ENCODE peak calls at places on chromosomes 2 and 18, in five cellular contexts. T is K562, V is HCT116, F is HepG2, O is SK-N-SH. N is an unnamed sample.
A peak's percentile ranks its signal among the peaks of the same experiment; 100 is the strongest.

GRCh38 chr18:13511961-13512572 is 214.3 kb downstream of the FAM210A start:
- DNase-seq in T (no peak), V (no peak), F (no peak), O (no peak), N (no peak)

GRCh38 chr2:113060396-113060795 is 1.4 kb downstream of the IL36RN start:
- DNase-seq in T (no peak), V (no peak), F (no peak), O (no peak), N (no peak)

GRCh38 chr2:128446866-128447537 is 128.3 kb upstream of the HS6ST1 start:
- DNase-seq in T (no peak), V (no peak), F (no peak), O (no peak), N (no peak)

GRCh38 chr2:41856946-41857345 is 190.9 kb upstream of the PKDCC start:
- DNase-seq in T (no peak), V (no peak), F (no peak), O (no peak), N (no peak)

GRCh38 chr18:38019292-38019691 is 453.7 kb upstream of the CELF4 start:
- DNase-seq in T (no peak), V (no peak), F (no peak), O (no peak), N (no peak)

GRCh38 chr2:208556954-208557601 is 150.5 kb downstream of the PTH2R start:
- DNase-seq in T (peak; percentile 23), V (no peak), F (no peak), O (peak; percentile 64), N (no peak)

GRCh38 chr2:151102196-151102692 is 159.4 kb downstream of the RBM43 start:
- DNase-seq in T (no peak), V (no peak), F (no peak), O (peak; percentile 28), N (no peak)

GRCh38 chr2:178295115-178295514 is 100.8 kb downstream of the OSBPL6 start:
- DNase-seq in T (no peak), V (no peak), F (no peak), O (no peak), N (no peak)

GRCh38 chr2:160271166-160272086 is 71.4 kb upstream of the ITGB6 start:
- DNase-seq in T (no peak), V (no peak), F (no peak), O (no peak), N (no peak)

GRCh38 chr2:134410831-134411231 is 157.0 kb downstream of the MGAT5 start:
- DNase-seq in T (no peak), V (no peak), F (no peak), O (no peak), N (no peak)

GRCh38 chr2:202932425-202933138 is 20.5 kb downstream of the CARF start:
- DNase-seq in T (no peak), V (no peak), F (no peak), O (no peak), N (no peak)

GRCh38 chr18:25650201-25650941 is 298.4 kb upstream of the ZNF521 start:
- DNase-seq in T (no peak), V (no peak), F (peak; percentile 67), O (no peak), N (no peak)

GRCh38 chr2:80499095-80499494 is 194.5 kb upstream of the LRRTM1 start:
- DNase-seq in T (no peak), V (peak; percentile 6), F (peak; percentile 18), O (peak; percentile 30), N (peak; percentile 11)

GRCh38 chr2:191481305-191482075 is 196.4 kb upstream of the NABP1 start:
- DNase-seq in T (no peak), V (no peak), F (no peak), O (no peak), N (no peak)

GRCh38 chr18:74518456-74519315 is 15.6 kb upstream of the CNDP1 start:
- DNase-seq in T (no peak), V (no peak), F (no peak), O (no peak), N (no peak)

GRCh38 chr2:240133401-240133800 is 2.7 kb downstream of the COPS9 start:
- DNase-seq in T (no peak), V (no peak), F (no peak), O (no peak), N (no peak)

GRCh38 chr2:240405133-240405532 is 30.3 kb upstream of the GPC1 start:
- DNase-seq in T (no peak), V (no peak), F (no peak), O (no peak), N (no peak)

GRCh38 chr18:62898359-62898758 is 183.0 kb downstream of the PHLPP1 start:
- DNase-seq in T (no peak), V (no peak), F (peak; percentile 35), O (no peak), N (no peak)

GRCh38 chr2:28296904-28297303 is 95.8 kb upstream of the FOSL2 start:
- DNase-seq in T (no peak), V (peak; percentile 31), F (no peak), O (no peak), N (no peak)

GRCh38 chr2:206267567-206267966 is 6.9 kb upstream of the ZDBF2 start:
- DNase-seq in T (no peak), V (no peak), F (no peak), O (no peak), N (no peak)

GRCh38 chr2:172996387-172996961 is 79.2 kb upstream of the MAP3K20 start:
- DNase-seq in T (no peak), V (no peak), F (no peak), O (no peak), N (no peak)

GRCh38 chr2:48406950-48407349 is 123.0 kb upstream of the STON1 start:
- DNase-seq in T (no peak), V (no peak), F (peak; percentile 19), O (no peak), N (no peak)

GRCh38 chr2:199339826-199340605 is 117.7 kb downstream of the SATB2 start:
- DNase-seq in T (no peak), V (no peak), F (no peak), O (no peak), N (no peak)

GRCh38 chr18:3392467-3392855 is 57.5 kb upstream of the TGIF1 start:
- DNase-seq in T (no peak), V (no peak), F (no peak), O (no peak), N (no peak)

GRCh38 chr2:226561962-226562361 is 237.7 kb downstream of the IRS1 start:
- DNase-seq in T (no peak), V (no peak), F (peak; percentile 21), O (no peak), N (no peak)

GRCh38 chr18:61591200-61591719 is 258.0 kb downstream of the CDH20 start:
- DNase-seq in T (no peak), V (no peak), F (no peak), O (no peak), N (no peak)

GRCh38 chr2:43832457-43832856 is 6.2 kb downstream of the ABCG5 start:
- DNase-seq in T (no peak), V (no peak), F (no peak), O (no peak), N (peak; percentile 33)

GRCh38 chr2:30230479-30230854 is 867 bp upstream of the LBH start:
- DNase-seq in T (peak; percentile 62), V (no peak), F (no peak), O (peak; percentile 80), N (no peak)

GRCh38 chr2:198880986-198881385 is 576.8 kb downstream of the SATB2 start:
- DNase-seq in T (no peak), V (no peak), F (no peak), O (no peak), N (no peak)

GRCh38 chr18:26747131-26747475 is 118.4 kb downstream of the AQP4 start:
- DNase-seq in T (no peak), V (no peak), F (no peak), O (no peak), N (no peak)

GRCh38 chr2:9135804-9136558 is 70.6 kb upstream of the ASAP2 start:
- DNase-seq in T (no peak), V (no peak), F (no peak), O (no peak), N (no peak)

GRCh38 chr18:52150050-52150449 is 189.9 kb upstream of the DCC start:
- DNase-seq in T (no peak), V (no peak), F (no peak), O (no peak), N (no peak)

GRCh38 chr18:55546873-55547704 is 40.9 kb downstream of the TCF4 start:
- DNase-seq in T (no peak), V (no peak), F (no peak), O (no peak), N (no peak)
- TF ChIP-seq JUND in T (no peak), V (no peak), F (no peak), O (no peak), N (no peak)

GRCh38 chr2:182283512-182283911 is 143.3 kb downstream of the PDE1A start:
- DNase-seq in T (no peak), V (no peak), F (no peak), O (no peak), N (no peak)
- TF ChIP-seq JUND in T (no peak), V (no peak), F (no peak), O (no peak), N (no peak)

GRCh38 chr2:215514516-215514915 is 78.6 kb upstream of the FN1 start:
- DNase-seq in T (no peak), V (no peak), F (no peak), O (no peak), N (no peak)
- TF ChIP-seq JUND in T (no peak), V (no peak), F (no peak), O (no peak), N (no peak)

GRCh38 chr2:231199219-231199618 is 788 bp downstream of the ARMC9 start:
- DNase-seq in T (no peak), V (no peak), F (no peak), O (no peak), N (no peak)
- TF ChIP-seq JUND in T (no peak), V (no peak), F (no peak), O (no peak), N (no peak)

GRCh38 chr18:79100944-79101343 is 31.8 kb downstream of the ATP9B start:
- DNase-seq in T (no peak), V (no peak), F (no peak), O (no peak), N (no peak)
- TF ChIP-seq JUND in T (no peak), V (no peak), F (no peak), O (no peak), N (no peak)

GRCh38 chr2:20396356-20397000 is 45.8 kb upstream of the PUM2 start:
- DNase-seq in T (no peak), V (no peak), F (no peak), O (no peak), N (no peak)
- TF ChIP-seq JUND in T (no peak), V (no peak), F (no peak), O (no peak), N (no peak)

DNA sequence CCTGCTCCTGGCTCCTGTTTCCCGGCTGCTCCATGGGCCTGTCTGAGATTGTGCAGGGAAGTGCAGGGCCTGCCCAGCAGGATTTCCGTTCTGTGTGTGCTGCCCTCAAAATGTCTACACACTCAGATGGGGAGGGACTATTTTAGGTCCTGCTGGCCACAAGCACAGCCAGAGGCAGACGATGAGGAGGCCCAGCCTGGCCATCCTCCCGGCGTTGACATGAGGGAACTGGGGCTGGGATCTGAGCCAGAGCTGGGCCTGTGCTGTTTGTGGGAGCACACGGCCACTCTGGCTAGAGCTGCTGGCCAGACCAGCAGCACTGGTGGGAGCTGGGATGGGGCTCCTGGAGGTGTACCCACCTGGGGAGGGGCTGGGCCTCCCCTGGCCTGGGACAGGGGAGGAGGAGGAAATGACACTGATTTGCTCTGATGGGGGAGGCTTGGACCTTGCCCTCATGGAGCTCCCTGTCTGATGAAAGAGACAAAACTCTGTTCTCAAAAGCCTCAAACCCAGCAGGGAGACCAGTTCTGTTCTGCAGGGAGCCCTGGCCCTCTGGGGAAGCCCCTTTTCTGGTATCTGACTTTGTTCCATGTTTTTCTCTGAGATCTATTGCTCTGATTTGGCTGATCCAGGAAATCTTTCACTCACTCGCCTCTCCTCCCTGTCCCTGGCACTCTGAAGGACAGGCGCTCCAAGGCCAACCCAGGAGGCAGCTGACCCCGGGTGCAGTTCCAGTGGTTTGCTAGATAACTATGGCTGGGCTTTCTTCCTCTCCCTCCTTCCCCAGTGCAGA is 161.8 kb downstream of the DYSF start:
- DNase-seq in T (no peak), V (no peak), F (peak; percentile 18), O (peak; percentile 21), N (no peak)
- TF ChIP-seq JUND in T (no peak), V (no peak), F (no peak), O (no peak), N (no peak)

N was measured in T47D.